ENCODE peak calls at places on chromosomes 13 and 19, in seven cellular contexts. One of them, this sample, is unnamed.
A peak's percentile ranks its signal among the peaks of the same experiment; 100 is the strongest.

GRCh38 chr19:11694533-11695439 is 44.0 kb downstream of the ZNF823 start:
- DNase-seq in body of pancreas: peak; percentile 96
- DNase-seq in Peyer's patch: peak; percentile 81
- DNase-seq in cardiac muscle cell: peak; percentile 94
- DNase-seq in pancreas: peak; percentile 94
- DNase-seq in CD8-positive, alpha-beta T cell: peak; percentile 67
- DNase-seq in K562: peak; percentile 97
- DNase-seq in this sample: peak; percentile 98

GRCh38 chr19:19033426-19034203 is at the start of the genes ARMC6 and SUGP2:
- DNase-seq in body of pancreas: peak; percentile 87
- DNase-seq in Peyer's patch: peak; percentile 84
- DNase-seq in cardiac muscle cell: peak; percentile 91
- DNase-seq in pancreas: peak; percentile 84
- DNase-seq in CD8-positive, alpha-beta T cell: peak; percentile 82
- DNase-seq in K562: peak; percentile 98
- DNase-seq in this sample: peak; percentile 95

GRCh38 chr13:99136427-99136954 is 64.2 kb upstream of the UBAC2 start:
- DNase-seq in body of pancreas: no peak
- DNase-seq in Peyer's patch: no peak
- DNase-seq in cardiac muscle cell: no peak
- DNase-seq in pancreas: no peak
- DNase-seq in CD8-positive, alpha-beta T cell: no peak
- DNase-seq in K562: no peak
- DNase-seq in this sample: no peak

GRCh38 chr13:44765076-44765475 is 188.9 kb upstream of the TSC22D1 start:
- DNase-seq in body of pancreas: peak; percentile 43
- DNase-seq in Peyer's patch: no peak
- DNase-seq in cardiac muscle cell: peak; percentile 25
- DNase-seq in pancreas: no peak
- DNase-seq in CD8-positive, alpha-beta T cell: no peak
- DNase-seq in K562: no peak
- DNase-seq in this sample: no peak

GRCh38 chr19:38061294-38061693 is 154.3 kb downstream of the SIPA1L3 start:
- DNase-seq in body of pancreas: no peak
- DNase-seq in Peyer's patch: no peak
- DNase-seq in cardiac muscle cell: peak; percentile 70
- DNase-seq in pancreas: no peak
- DNase-seq in CD8-positive, alpha-beta T cell: no peak
- DNase-seq in K562: no peak
- DNase-seq in this sample: no peak

GRCh38 chr13:111546921-111547675 is 226.7 kb downstream of the TEX29 start:
- DNase-seq in body of pancreas: no peak
- DNase-seq in Peyer's patch: no peak
- DNase-seq in cardiac muscle cell: no peak
- DNase-seq in pancreas: no peak
- DNase-seq in CD8-positive, alpha-beta T cell: no peak
- DNase-seq in K562: no peak
- DNase-seq in this sample: no peak

GRCh38 chr19:7734220-7735203 is 2.6 kb upstream of the CLEC4G start:
- DNase-seq in body of pancreas: no peak
- DNase-seq in Peyer's patch: no peak
- DNase-seq in cardiac muscle cell: peak; percentile 68
- DNase-seq in pancreas: no peak
- DNase-seq in CD8-positive, alpha-beta T cell: no peak
- DNase-seq in K562: no peak
- DNase-seq in this sample: no peak

GRCh38 chr13:95301947-95302386 is 716 bp upstream of the ABCC4 start:
- DNase-seq in body of pancreas: no peak
- DNase-seq in Peyer's patch: no peak
- DNase-seq in cardiac muscle cell: peak; percentile 14
- DNase-seq in pancreas: no peak
- DNase-seq in CD8-positive, alpha-beta T cell: no peak
- DNase-seq in K562: peak; percentile 50
- DNase-seq in this sample: no peak

GRCh38 chr19:23002690-23003422 is at the start of gene ZNF728:
- DNase-seq in body of pancreas: peak; percentile 36
- DNase-seq in Peyer's patch: no peak
- DNase-seq in cardiac muscle cell: peak; percentile 3
- DNase-seq in pancreas: peak; percentile 52
- DNase-seq in CD8-positive, alpha-beta T cell: no peak
- DNase-seq in K562: peak; percentile 20
- DNase-seq in this sample: peak; percentile 95

GRCh38 chr19:48568345-48568886 is 16.4 kb downstream of the SULT2B1 start:
- DNase-seq in body of pancreas: peak; percentile 63
- DNase-seq in Peyer's patch: peak; percentile 24
- DNase-seq in cardiac muscle cell: peak; percentile 91
- DNase-seq in pancreas: peak; percentile 87
- DNase-seq in CD8-positive, alpha-beta T cell: no peak
- DNase-seq in K562: peak; percentile 52
- DNase-seq in this sample: peak; percentile 94

GRCh38 chr19:10554760-10555612 is 10.8 kb downstream of the KRI1 start:
- DNase-seq in body of pancreas: no peak
- DNase-seq in Peyer's patch: no peak
- DNase-seq in cardiac muscle cell: no peak
- DNase-seq in pancreas: no peak
- DNase-seq in CD8-positive, alpha-beta T cell: no peak
- DNase-seq in K562: no peak
- DNase-seq in this sample: peak; percentile 42

GRCh38 chr13:25468330-25469178 is 96.8 kb downstream of the ATP8A2 start:
- DNase-seq in body of pancreas: no peak
- DNase-seq in Peyer's patch: no peak
- DNase-seq in cardiac muscle cell: peak; percentile 21
- DNase-seq in pancreas: no peak
- DNase-seq in CD8-positive, alpha-beta T cell: no peak
- DNase-seq in K562: peak; percentile 84
- DNase-seq in this sample: no peak

GRCh38 chr13:112619730-112620639 is 32.0 kb upstream of the TUBGCP3 start:
- DNase-seq in body of pancreas: no peak
- DNase-seq in Peyer's patch: no peak
- DNase-seq in cardiac muscle cell: peak; percentile 12
- DNase-seq in pancreas: no peak
- DNase-seq in CD8-positive, alpha-beta T cell: no peak
- DNase-seq in K562: peak; percentile 46
- DNase-seq in this sample: no peak

GRCh38 chr13:34863360-34864135 is 78.5 kb upstream of the NBEA start:
- DNase-seq in body of pancreas: no peak
- DNase-seq in Peyer's patch: no peak
- DNase-seq in cardiac muscle cell: peak; percentile 67
- DNase-seq in pancreas: no peak
- DNase-seq in CD8-positive, alpha-beta T cell: no peak
- DNase-seq in K562: no peak
- DNase-seq in this sample: no peak

GRCh38 chr13:21336609-21337008 is 122.5 kb downstream of the ZDHHC20 start:
- DNase-seq in body of pancreas: no peak
- DNase-seq in Peyer's patch: no peak
- DNase-seq in cardiac muscle cell: no peak
- DNase-seq in pancreas: no peak
- DNase-seq in CD8-positive, alpha-beta T cell: no peak
- DNase-seq in K562: no peak
- DNase-seq in this sample: no peak

GRCh38 chr19:11659612-11660011 is 62.3 kb downstream of the ZNF627 start:
- DNase-seq in body of pancreas: no peak
- DNase-seq in Peyer's patch: no peak
- DNase-seq in cardiac muscle cell: peak; percentile 10
- DNase-seq in pancreas: no peak
- DNase-seq in CD8-positive, alpha-beta T cell: no peak
- DNase-seq in K562: peak; percentile 37
- DNase-seq in this sample: no peak

GRCh38 chr19:6718741-6719539 is 1.5 kb downstream of the C3 start:
- DNase-seq in body of pancreas: peak; percentile 50
- DNase-seq in Peyer's patch: peak; percentile 29
- DNase-seq in cardiac muscle cell: peak; percentile 59
- DNase-seq in pancreas: no peak
- DNase-seq in CD8-positive, alpha-beta T cell: no peak
- DNase-seq in K562: peak; percentile 99
- DNase-seq in this sample: peak; percentile 54

DNA sequence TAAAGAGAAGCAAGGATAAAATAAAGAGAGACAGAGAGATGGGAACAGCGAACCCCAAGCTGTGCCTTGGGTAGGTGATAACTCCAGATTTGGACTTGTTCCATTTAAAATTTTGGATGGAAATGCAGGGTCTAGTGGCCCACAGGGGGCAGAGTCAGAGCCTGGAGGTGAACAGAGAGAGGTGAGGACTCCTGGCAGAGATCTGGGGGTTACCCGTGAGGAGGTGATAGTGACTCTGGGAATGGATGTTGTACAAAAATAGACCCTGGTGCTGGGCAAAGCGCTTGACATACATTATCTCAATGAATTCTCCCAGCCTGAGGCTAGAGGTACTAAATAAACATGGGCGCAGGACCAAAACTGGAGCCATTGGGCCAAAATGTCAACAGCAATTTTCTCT is 14.3 kb upstream of the DHRS12 start:
- DNase-seq in body of pancreas: no peak
- DNase-seq in Peyer's patch: no peak
- DNase-seq in cardiac muscle cell: no peak
- DNase-seq in pancreas: no peak
- DNase-seq in CD8-positive, alpha-beta T cell: no peak
- DNase-seq in K562: no peak
- DNase-seq in this sample: no peak
- H3K4me1 ChIP-seq in body of pancreas: peaks cover 15% of the 10 kb centered on the region
- H3K4me1 ChIP-seq in Peyer's patch: peaks cover 14% of the 10 kb centered on the region
- H3K4me1 ChIP-seq in cardiac muscle cell: peaks cover 4% of the 10 kb centered on the region
- H3K4me1 ChIP-seq in pancreas: peaks cover 4% of the 10 kb centered on the region
- H3K4me1 ChIP-seq in CD8-positive, alpha-beta T cell: peaks cover 83% of the 10 kb centered on the region
- H3K4me1 ChIP-seq in K562: peaks cover 3% of the 10 kb centered on the region
- H3K4me1 ChIP-seq in this sample: peaks cover 7% of the 10 kb centered on the region

GRCh38 chr13:110309159-110309476 is 2.0 kb downstream of the COL4A2 start:
- DNase-seq in body of pancreas: no peak
- DNase-seq in Peyer's patch: no peak
- DNase-seq in cardiac muscle cell: no peak
- DNase-seq in pancreas: no peak
- DNase-seq in CD8-positive, alpha-beta T cell: no peak
- DNase-seq in K562: no peak
- DNase-seq in this sample: no peak

GRCh38 chr13:110307697-110308376 is 753 bp downstream of the COL4A2 start:
- DNase-seq in body of pancreas: no peak
- DNase-seq in Peyer's patch: no peak
- DNase-seq in cardiac muscle cell: peak; percentile 56
- DNase-seq in pancreas: no peak
- DNase-seq in CD8-positive, alpha-beta T cell: no peak
- DNase-seq in K562: no peak
- DNase-seq in this sample: peak; percentile 69

GRCh38 chr13:110306960-110307696 is at the start of the genes COL4A1 and COL4A2:
- DNase-seq in body of pancreas: peak; percentile 46
- DNase-seq in Peyer's patch: no peak
- DNase-seq in cardiac muscle cell: peak; percentile 83
- DNase-seq in pancreas: peak; percentile 63
- DNase-seq in CD8-positive, alpha-beta T cell: no peak
- DNase-seq in K562: no peak
- DNase-seq in this sample: peak; percentile 94

GRCh38 chr13:110309661-110310524 is 2.8 kb downstream of the COL4A2 start:
- DNase-seq in body of pancreas: no peak
- DNase-seq in Peyer's patch: no peak
- DNase-seq in cardiac muscle cell: no peak
- DNase-seq in pancreas: no peak
- DNase-seq in CD8-positive, alpha-beta T cell: no peak
- DNase-seq in K562: no peak
- DNase-seq in this sample: no peak

DNA sequence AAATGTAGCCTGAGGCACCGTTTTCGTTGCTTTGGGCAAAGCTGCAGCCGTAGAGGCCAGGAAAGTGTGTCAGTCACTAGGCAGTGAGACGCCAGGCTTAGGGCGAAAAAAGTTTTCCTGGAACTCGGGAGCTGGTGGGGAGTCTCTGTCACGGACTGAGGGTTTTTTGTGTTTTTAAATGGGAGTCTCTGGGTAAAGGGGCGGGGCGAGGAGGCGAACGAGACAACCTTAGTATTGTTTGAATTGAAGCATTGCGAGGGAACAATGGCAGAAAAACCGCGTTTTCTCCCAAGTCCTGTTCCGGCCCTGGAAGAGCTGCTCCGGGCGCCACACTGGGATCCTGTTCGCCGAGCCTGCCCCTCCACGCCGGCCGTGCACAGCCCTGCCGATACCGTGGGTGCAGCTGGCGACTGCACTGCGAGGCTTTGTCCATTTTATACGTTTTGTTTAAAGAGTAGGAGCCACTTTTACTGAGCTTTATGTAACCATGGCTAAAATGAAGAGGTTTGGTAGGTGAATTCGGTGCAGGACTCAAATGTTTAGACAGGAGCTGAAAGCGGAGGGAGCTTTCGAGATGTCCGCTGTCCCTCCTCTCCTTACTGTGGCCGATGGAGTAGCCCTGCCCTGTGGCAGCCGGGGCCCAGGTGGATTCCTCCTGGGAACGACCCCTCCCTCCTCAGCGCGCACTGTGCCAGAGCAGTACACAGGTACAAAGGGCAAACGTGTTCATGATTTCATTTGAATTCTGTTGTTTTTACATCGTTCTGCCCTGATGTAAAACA is 1.5 kb downstream of the COL4A2 start:
- DNase-seq in body of pancreas: no peak
- DNase-seq in Peyer's patch: no peak
- DNase-seq in cardiac muscle cell: peak; percentile 78
- DNase-seq in pancreas: peak; percentile 47
- DNase-seq in CD8-positive, alpha-beta T cell: no peak
- DNase-seq in K562: no peak
- DNase-seq in this sample: no peak
- H3K4me1 ChIP-seq in body of pancreas: peaks cover 68% of the 10 kb centered on the region
- H3K4me1 ChIP-seq in Peyer's patch: peaks cover 29% of the 10 kb centered on the region
- H3K4me1 ChIP-seq in cardiac muscle cell: peaks cover 31% of the 10 kb centered on the region
- H3K4me1 ChIP-seq in pancreas: no peaks in the 10 kb centered on the region
- H3K4me1 ChIP-seq in CD8-positive, alpha-beta T cell: no peaks in the 10 kb centered on the region
- H3K4me1 ChIP-seq in K562: no peaks in the 10 kb centered on the region
- H3K4me1 ChIP-seq in this sample: peaks cover 29% of the 10 kb centered on the region

DNA sequence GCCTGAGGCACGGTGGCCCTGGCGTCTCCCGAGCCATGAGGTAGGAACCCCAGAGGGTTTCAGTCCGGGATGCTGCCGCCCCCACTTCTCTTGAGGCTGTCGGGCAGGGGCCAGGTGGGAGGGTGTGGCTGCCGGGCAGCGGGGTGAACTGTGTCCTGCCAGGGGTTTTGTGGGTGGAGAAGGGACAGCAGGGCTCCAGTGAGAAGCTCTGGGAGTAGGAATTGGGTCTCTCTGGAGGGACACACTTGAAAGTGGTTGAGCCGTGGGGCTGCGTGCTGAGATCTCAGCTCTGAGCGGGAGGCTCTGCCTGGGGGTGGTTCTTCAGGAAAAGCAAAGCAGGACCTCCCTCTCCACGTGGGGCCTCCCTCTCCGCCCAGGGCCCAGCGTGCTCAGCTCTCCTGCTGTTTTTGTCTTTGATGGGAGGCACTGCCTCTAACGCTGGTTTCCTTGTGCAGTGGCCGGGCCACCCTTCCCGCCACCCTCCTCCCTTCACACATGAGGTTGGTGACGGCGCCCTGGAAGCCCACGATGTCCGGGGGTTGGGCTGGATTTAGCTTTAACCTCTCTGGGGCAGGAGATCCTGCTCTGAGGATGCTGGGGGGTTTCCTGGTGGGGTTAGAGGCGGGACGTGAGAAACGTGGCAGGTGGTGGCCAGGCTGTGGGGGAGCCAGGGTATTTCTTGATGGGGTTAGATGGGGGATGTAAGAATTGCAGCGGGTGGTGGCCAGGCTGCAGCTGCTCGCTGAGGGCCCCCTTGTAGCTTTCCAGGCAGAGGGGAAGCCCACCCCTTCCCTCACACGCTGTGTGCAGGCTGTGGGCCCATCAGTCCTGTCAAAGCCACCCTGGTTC is 15.3 kb upstream of the ZNF554 start:
- DNase-seq in body of pancreas: no peak
- DNase-seq in Peyer's patch: no peak
- DNase-seq in cardiac muscle cell: no peak
- DNase-seq in pancreas: no peak
- DNase-seq in CD8-positive, alpha-beta T cell: no peak
- DNase-seq in K562: no peak
- DNase-seq in this sample: peak; percentile 30
- H3K4me1 ChIP-seq in body of pancreas: no peaks in the 10 kb centered on the region
- H3K4me1 ChIP-seq in Peyer's patch: no peaks in the 10 kb centered on the region
- H3K4me1 ChIP-seq in cardiac muscle cell: no peaks in the 10 kb centered on the region
- H3K4me1 ChIP-seq in pancreas: no peaks in the 10 kb centered on the region
- H3K4me1 ChIP-seq in CD8-positive, alpha-beta T cell: no peaks in the 10 kb centered on the region
- H3K4me1 ChIP-seq in K562: peaks cover 7% of the 10 kb centered on the region
- H3K4me1 ChIP-seq in this sample: no peaks in the 10 kb centered on the region

GRCh38 chr19:5624741-5625140 is 1.9 kb downstream of the SAFB start:
- DNase-seq in body of pancreas: no peak
- DNase-seq in Peyer's patch: no peak
- DNase-seq in cardiac muscle cell: no peak
- DNase-seq in pancreas: no peak
- DNase-seq in CD8-positive, alpha-beta T cell: no peak
- DNase-seq in K562: no peak
- DNase-seq in this sample: no peak
- H3K4me1 ChIP-seq in body of pancreas: peaks cover 57% of the 10 kb centered on the region
- H3K4me1 ChIP-seq in Peyer's patch: peaks cover 55% of the 10 kb centered on the region
- H3K4me1 ChIP-seq in cardiac muscle cell: peaks cover 13% of the 10 kb centered on the region
- H3K4me1 ChIP-seq in pancreas: peaks cover 42% of the 10 kb centered on the region
- H3K4me1 ChIP-seq in CD8-positive, alpha-beta T cell: peaks cover 79% of the 10 kb centered on the region
- H3K4me1 ChIP-seq in K562: peaks cover 33% of the 10 kb centered on the region
- H3K4me1 ChIP-seq in this sample: peaks cover 21% of the 10 kb centered on the region

This sample was measured in right cardiac atrium.